ENCODE peak calls at places on chromosomes 2 and 18, in eight cellular contexts. One of them, this sample, is unnamed.

GRCh38 chr18:21853972-21854563 is 113.5 kb downstream of the MIB1 start:
- DNase-seq in skeletal muscle cell: no peak
- DNase-seq in CD4-positive, CD25-positive, alpha-beta regulatory T cell: no peak
- DNase-seq in RCC 7860: no peak
- DNase-seq in AG10803: peak; percentile 16
- DNase-seq in Daoy: no peak
- DNase-seq in iPS-NIHi11: no peak
- DNase-seq in astrocyte of the spinal cord: no peak
- DNase-seq in this sample: no peak

GRCh38 chr2:60278906-60279305 is 274.5 kb downstream of the BCL11A start:
- DNase-seq in skeletal muscle cell: no peak
- DNase-seq in CD4-positive, CD25-positive, alpha-beta regulatory T cell: no peak
- DNase-seq in RCC 7860: no peak
- DNase-seq in AG10803: no peak
- DNase-seq in Daoy: no peak
- DNase-seq in iPS-NIHi11: no peak
- DNase-seq in astrocyte of the spinal cord: no peak
- DNase-seq in this sample: no peak

GRCh38 chr2:150732064-150732463 is 244.6 kb upstream of the RND3 start:
- DNase-seq in skeletal muscle cell: peak; percentile 21
- DNase-seq in CD4-positive, CD25-positive, alpha-beta regulatory T cell: no peak
- DNase-seq in RCC 7860: peak; percentile 44
- DNase-seq in AG10803: peak; percentile 50
- DNase-seq in Daoy: peak; percentile 65
- DNase-seq in iPS-NIHi11: no peak
- DNase-seq in astrocyte of the spinal cord: peak; percentile 11
- DNase-seq in this sample: no peak

GRCh38 chr2:238256594-238257104 is 16.8 kb upstream of the HES6 start:
- DNase-seq in skeletal muscle cell: no peak
- DNase-seq in CD4-positive, CD25-positive, alpha-beta regulatory T cell: peak; percentile 89
- DNase-seq in RCC 7860: peak; percentile 87
- DNase-seq in AG10803: peak; percentile 55
- DNase-seq in Daoy: peak; percentile 89
- DNase-seq in iPS-NIHi11: peak; percentile 96
- DNase-seq in astrocyte of the spinal cord: peak; percentile 75
- DNase-seq in this sample: peak; percentile 96

GRCh38 chr2:73933194-73933593 is 6.5 kb downstream of the DGUOK start:
- DNase-seq in skeletal muscle cell: no peak
- DNase-seq in CD4-positive, CD25-positive, alpha-beta regulatory T cell: no peak
- DNase-seq in RCC 7860: no peak
- DNase-seq in AG10803: no peak
- DNase-seq in Daoy: no peak
- DNase-seq in iPS-NIHi11: no peak
- DNase-seq in astrocyte of the spinal cord: no peak
- DNase-seq in this sample: no peak

GRCh38 chr2:169069341-169069740 is at the start of gene DHRS9:
- DNase-seq in skeletal muscle cell: peak; percentile 60
- DNase-seq in CD4-positive, CD25-positive, alpha-beta regulatory T cell: no peak
- DNase-seq in RCC 7860: peak; percentile 93
- DNase-seq in AG10803: no peak
- DNase-seq in Daoy: peak; percentile 82
- DNase-seq in iPS-NIHi11: no peak
- DNase-seq in astrocyte of the spinal cord: peak; percentile 77
- DNase-seq in this sample: no peak

GRCh38 chr18:31105733-31106132 is 3.5 kb upstream of the DSC2 start:
- DNase-seq in skeletal muscle cell: no peak
- DNase-seq in CD4-positive, CD25-positive, alpha-beta regulatory T cell: no peak
- DNase-seq in RCC 7860: no peak
- DNase-seq in AG10803: no peak
- DNase-seq in Daoy: no peak
- DNase-seq in iPS-NIHi11: no peak
- DNase-seq in astrocyte of the spinal cord: no peak
- DNase-seq in this sample: no peak

GRCh38 chr2:26653207-26654060 is 12.3 kb upstream of the CIB4 start:
- DNase-seq in skeletal muscle cell: no peak
- DNase-seq in CD4-positive, CD25-positive, alpha-beta regulatory T cell: no peak
- DNase-seq in RCC 7860: no peak
- DNase-seq in AG10803: no peak
- DNase-seq in Daoy: no peak
- DNase-seq in iPS-NIHi11: no peak
- DNase-seq in astrocyte of the spinal cord: no peak
- DNase-seq in this sample: no peak

GRCh38 chr18:1539276-1539675 is 634.6 kb downstream of the ADCYAP1 start:
- DNase-seq in skeletal muscle cell: no peak
- DNase-seq in CD4-positive, CD25-positive, alpha-beta regulatory T cell: no peak
- DNase-seq in RCC 7860: no peak
- DNase-seq in AG10803: no peak
- DNase-seq in Daoy: no peak
- DNase-seq in iPS-NIHi11: no peak
- DNase-seq in astrocyte of the spinal cord: no peak
- DNase-seq in this sample: no peak

GRCh38 chr18:77209587-77209986 is 40.1 kb upstream of the GALR1 start:
- DNase-seq in skeletal muscle cell: peak; percentile 36
- DNase-seq in CD4-positive, CD25-positive, alpha-beta regulatory T cell: no peak
- DNase-seq in RCC 7860: peak; percentile 43
- DNase-seq in AG10803: peak; percentile 17
- DNase-seq in Daoy: peak; percentile 57
- DNase-seq in iPS-NIHi11: no peak
- DNase-seq in astrocyte of the spinal cord: peak; percentile 64
- DNase-seq in this sample: no peak

GRCh38 chr2:217614498-217614897 is 388.3 kb downstream of the TNS1 start:
- DNase-seq in skeletal muscle cell: no peak
- DNase-seq in CD4-positive, CD25-positive, alpha-beta regulatory T cell: no peak
- DNase-seq in RCC 7860: no peak
- DNase-seq in AG10803: no peak
- DNase-seq in Daoy: no peak
- DNase-seq in iPS-NIHi11: no peak
- DNase-seq in astrocyte of the spinal cord: no peak
- DNase-seq in this sample: no peak

GRCh38 chr2:231877533-231878456 is 48.4 kb downstream of the NPPC start:
- DNase-seq in skeletal muscle cell: no peak
- DNase-seq in CD4-positive, CD25-positive, alpha-beta regulatory T cell: no peak
- DNase-seq in RCC 7860: peak; percentile 31
- DNase-seq in AG10803: no peak
- DNase-seq in Daoy: peak; percentile 71
- DNase-seq in iPS-NIHi11: peak; percentile 41
- DNase-seq in astrocyte of the spinal cord: peak; percentile 31
- DNase-seq in this sample: no peak

GRCh38 chr2:20542761-20543578 is 96.1 kb downstream of the RHOB start:
- DNase-seq in skeletal muscle cell: no peak
- DNase-seq in CD4-positive, CD25-positive, alpha-beta regulatory T cell: no peak
- DNase-seq in RCC 7860: no peak
- DNase-seq in AG10803: peak; percentile 52
- DNase-seq in Daoy: no peak
- DNase-seq in iPS-NIHi11: no peak
- DNase-seq in astrocyte of the spinal cord: peak; percentile 69
- DNase-seq in this sample: no peak

GRCh38 chr2:156513219-156513618 is 77.0 kb downstream of the GPD2 start:
- DNase-seq in skeletal muscle cell: no peak
- DNase-seq in CD4-positive, CD25-positive, alpha-beta regulatory T cell: no peak
- DNase-seq in RCC 7860: no peak
- DNase-seq in AG10803: no peak
- DNase-seq in Daoy: no peak
- DNase-seq in iPS-NIHi11: no peak
- DNase-seq in astrocyte of the spinal cord: no peak
- DNase-seq in this sample: no peak

GRCh38 chr2:147214900-147215299 is 629.9 kb upstream of the ACVR2A start:
- DNase-seq in skeletal muscle cell: no peak
- DNase-seq in CD4-positive, CD25-positive, alpha-beta regulatory T cell: no peak
- DNase-seq in RCC 7860: no peak
- DNase-seq in AG10803: peak; percentile 18
- DNase-seq in Daoy: no peak
- DNase-seq in iPS-NIHi11: no peak
- DNase-seq in astrocyte of the spinal cord: no peak
- DNase-seq in this sample: no peak

GRCh38 chr18:74785632-74786031 is 188.0 kb downstream of the ZNF407 start:
- DNase-seq in skeletal muscle cell: no peak
- DNase-seq in CD4-positive, CD25-positive, alpha-beta regulatory T cell: no peak
- DNase-seq in RCC 7860: no peak
- DNase-seq in AG10803: no peak
- DNase-seq in Daoy: no peak
- DNase-seq in iPS-NIHi11: no peak
- DNase-seq in astrocyte of the spinal cord: no peak
- DNase-seq in this sample: no peak

GRCh38 chr2:21646449-21646848 is 522.7 kb downstream of the TDRD15 start:
- DNase-seq in skeletal muscle cell: no peak
- DNase-seq in CD4-positive, CD25-positive, alpha-beta regulatory T cell: no peak
- DNase-seq in RCC 7860: no peak
- DNase-seq in AG10803: no peak
- DNase-seq in Daoy: no peak
- DNase-seq in iPS-NIHi11: no peak
- DNase-seq in astrocyte of the spinal cord: no peak
- DNase-seq in this sample: no peak

GRCh38 chr2:219946021-219946420 is 318.6 kb downstream of the SLC4A3 start:
- DNase-seq in skeletal muscle cell: no peak
- DNase-seq in CD4-positive, CD25-positive, alpha-beta regulatory T cell: no peak
- DNase-seq in RCC 7860: no peak
- DNase-seq in AG10803: no peak
- DNase-seq in Daoy: no peak
- DNase-seq in iPS-NIHi11: no peak
- DNase-seq in astrocyte of the spinal cord: no peak
- DNase-seq in this sample: no peak

GRCh38 chr2:240320561-240321091 is 114.8 kb upstream of the GPC1 start:
- DNase-seq in skeletal muscle cell: no peak
- DNase-seq in CD4-positive, CD25-positive, alpha-beta regulatory T cell: no peak
- DNase-seq in RCC 7860: no peak
- DNase-seq in AG10803: no peak
- DNase-seq in Daoy: no peak
- DNase-seq in iPS-NIHi11: no peak
- DNase-seq in astrocyte of the spinal cord: no peak
- DNase-seq in this sample: no peak

GRCh38 chr2:178219247-178219646 is 24.9 kb downstream of the OSBPL6 start:
- DNase-seq in skeletal muscle cell: no peak
- DNase-seq in CD4-positive, CD25-positive, alpha-beta regulatory T cell: no peak
- DNase-seq in RCC 7860: no peak
- DNase-seq in AG10803: no peak
- DNase-seq in Daoy: no peak
- DNase-seq in iPS-NIHi11: peak; percentile 33
- DNase-seq in astrocyte of the spinal cord: no peak
- DNase-seq in this sample: no peak

GRCh38 chr2:95041824-95042442 is 16.4 kb downstream of the MAL start:
- DNase-seq in skeletal muscle cell: no peak
- DNase-seq in CD4-positive, CD25-positive, alpha-beta regulatory T cell: no peak
- DNase-seq in RCC 7860: no peak
- DNase-seq in AG10803: no peak
- DNase-seq in Daoy: no peak
- DNase-seq in iPS-NIHi11: no peak
- DNase-seq in astrocyte of the spinal cord: no peak
- DNase-seq in this sample: no peak

GRCh38 chr2:194385376-194385775 is 1271.7 kb upstream of the SLC39A10 start:
- DNase-seq in skeletal muscle cell: no peak
- DNase-seq in CD4-positive, CD25-positive, alpha-beta regulatory T cell: no peak
- DNase-seq in RCC 7860: no peak
- DNase-seq in AG10803: no peak
- DNase-seq in Daoy: no peak
- DNase-seq in iPS-NIHi11: no peak
- DNase-seq in astrocyte of the spinal cord: no peak
- DNase-seq in this sample: no peak

GRCh38 chr2:226431301-226431955 is 368.2 kb downstream of the IRS1 start:
- DNase-seq in skeletal muscle cell: no peak
- DNase-seq in CD4-positive, CD25-positive, alpha-beta regulatory T cell: no peak
- DNase-seq in RCC 7860: peak; percentile 70
- DNase-seq in AG10803: peak; percentile 86
- DNase-seq in Daoy: no peak
- DNase-seq in iPS-NIHi11: no peak
- DNase-seq in astrocyte of the spinal cord: peak; percentile 51
- DNase-seq in this sample: no peak

GRCh38 chr2:214341636-214342035 is 69.2 kb upstream of the VWC2L start:
- DNase-seq in skeletal muscle cell: no peak
- DNase-seq in CD4-positive, CD25-positive, alpha-beta regulatory T cell: no peak
- DNase-seq in RCC 7860: no peak
- DNase-seq in AG10803: no peak
- DNase-seq in Daoy: no peak
- DNase-seq in iPS-NIHi11: no peak
- DNase-seq in astrocyte of the spinal cord: no peak
- DNase-seq in this sample: no peak

GRCh38 chr18:9719421-9719981 is 11.4 kb downstream of the RAB31 start:
- DNase-seq in skeletal muscle cell: peak; percentile 57
- DNase-seq in CD4-positive, CD25-positive, alpha-beta regulatory T cell: no peak
- DNase-seq in RCC 7860: peak; percentile 77
- DNase-seq in AG10803: peak; percentile 69
- DNase-seq in Daoy: peak; percentile 83
- DNase-seq in iPS-NIHi11: no peak
- DNase-seq in astrocyte of the spinal cord: peak; percentile 93
- DNase-seq in this sample: no peak

GRCh38 chr2:84939426-84940087 is 31.4 kb upstream of the KCMF1 start:
- DNase-seq in skeletal muscle cell: no peak
- DNase-seq in CD4-positive, CD25-positive, alpha-beta regulatory T cell: peak; percentile 98
- DNase-seq in RCC 7860: no peak
- DNase-seq in AG10803: no peak
- DNase-seq in Daoy: no peak
- DNase-seq in iPS-NIHi11: no peak
- DNase-seq in astrocyte of the spinal cord: no peak
- DNase-seq in this sample: no peak

GRCh38 chr2:25252291-25253152 is 84.1 kb upstream of the POMC start:
- DNase-seq in skeletal muscle cell: no peak
- DNase-seq in CD4-positive, CD25-positive, alpha-beta regulatory T cell: peak; percentile 70
- DNase-seq in RCC 7860: no peak
- DNase-seq in AG10803: peak; percentile 37
- DNase-seq in Daoy: peak; percentile 81
- DNase-seq in iPS-NIHi11: peak; percentile 97
- DNase-seq in astrocyte of the spinal cord: peak; percentile 62
- DNase-seq in this sample: peak; percentile 92

GRCh38 chr2:220553150-220553549 is 925.7 kb downstream of the SLC4A3 start:
- DNase-seq in skeletal muscle cell: no peak
- DNase-seq in CD4-positive, CD25-positive, alpha-beta regulatory T cell: no peak
- DNase-seq in RCC 7860: no peak
- DNase-seq in AG10803: peak; percentile 29
- DNase-seq in Daoy: no peak
- DNase-seq in iPS-NIHi11: no peak
- DNase-seq in astrocyte of the spinal cord: no peak
- DNase-seq in this sample: no peak

GRCh38 chr2:102664439-102665042 is 45.2 kb downstream of the SLC9A2 start:
- DNase-seq in skeletal muscle cell: peak; percentile 4
- DNase-seq in CD4-positive, CD25-positive, alpha-beta regulatory T cell: peak; percentile 43
- DNase-seq in RCC 7860: peak; percentile 67
- DNase-seq in AG10803: peak; percentile 3
- DNase-seq in Daoy: peak; percentile 74
- DNase-seq in iPS-NIHi11: peak; percentile 32
- DNase-seq in astrocyte of the spinal cord: no peak
- DNase-seq in this sample: no peak

GRCh38 chr2:38722271-38723115 is 28.7 kb downstream of the SRSF7 start:
- DNase-seq in skeletal muscle cell: no peak
- DNase-seq in CD4-positive, CD25-positive, alpha-beta regulatory T cell: peak; percentile 62
- DNase-seq in RCC 7860: no peak
- DNase-seq in AG10803: no peak
- DNase-seq in Daoy: no peak
- DNase-seq in iPS-NIHi11: no peak
- DNase-seq in astrocyte of the spinal cord: no peak
- DNase-seq in this sample: no peak

GRCh38 chr2:30267161-30267568 is 35.8 kb downstream of the LBH start:
- DNase-seq in skeletal muscle cell: no peak
- DNase-seq in CD4-positive, CD25-positive, alpha-beta regulatory T cell: no peak
- DNase-seq in RCC 7860: no peak
- DNase-seq in AG10803: no peak
- DNase-seq in Daoy: no peak
- DNase-seq in iPS-NIHi11: no peak
- DNase-seq in astrocyte of the spinal cord: no peak
- DNase-seq in this sample: peak; percentile 42

GRCh38 chr18:79523221-79523737 is 127.5 kb downstream of the NFATC1 start:
- DNase-seq in skeletal muscle cell: no peak
- DNase-seq in CD4-positive, CD25-positive, alpha-beta regulatory T cell: peak; percentile 67
- DNase-seq in RCC 7860: no peak
- DNase-seq in AG10803: no peak
- DNase-seq in Daoy: no peak
- DNase-seq in iPS-NIHi11: no peak
- DNase-seq in astrocyte of the spinal cord: no peak
- DNase-seq in this sample: no peak

GRCh38 chr2:98026292-98026691 is 30.5 kb upstream of the TMEM131 start:
- DNase-seq in skeletal muscle cell: no peak
- DNase-seq in CD4-positive, CD25-positive, alpha-beta regulatory T cell: no peak
- DNase-seq in RCC 7860: no peak
- DNase-seq in AG10803: peak; percentile 3
- DNase-seq in Daoy: peak; percentile 10
- DNase-seq in iPS-NIHi11: no peak
- DNase-seq in astrocyte of the spinal cord: no peak
- DNase-seq in this sample: no peak